ENCODE peak calls at places on chromosomes 11 and 22, in eight cellular contexts. F is Peyer's patch, C is GM12878, U is heart left ventricle, N is foreskin fibroblast, I is NB4, K is H1, W is uterus. V is an unnamed sample.

GRCh38 chr11:86722041-86722440 is 49.6 kb upstream of the ME3 start:
- DNase-seq in I (no peak), K (no peak), F (no peak), W (no peak), N (peak; percentile 48), U (no peak), C (no peak), V (peak; percentile 80)

GRCh38 chr22:49674479-49674830 is 153.2 kb downstream of the BRD1 start:
- DNase-seq in I (no peak), K (no peak), N (no peak), U (no peak), F (no peak), W (peak; percentile 5), C (no peak), V (no peak)

GRCh38 chr22:30863161-30863833 is 105.3 kb downstream of the MORC2 start:
- DNase-seq in N (no peak), U (peak; percentile 17), K (no peak), F (peak; percentile 43), C (no peak), I (no peak), W (no peak), V (peak; percentile 16)

GRCh38 chr11:121550247-121551132 is 97.7 kb upstream of the SORL1-AS1 start:
- DNase-seq in N (no peak), W (no peak), C (no peak), I (no peak), F (no peak), U (no peak), K (no peak), V (no peak)

GRCh38 chr11:127619946-127620345 is 619.4 kb upstream of the KIRREL3 start:
- DNase-seq in K (no peak), N (no peak), F (no peak), C (no peak), U (no peak), W (no peak), I (no peak), V (no peak)

GRCh38 chr11:68164437-68164836 is 43.2 kb upstream of the CHKA start:
- DNase-seq in I (no peak), K (no peak), C (no peak), F (no peak), W (no peak), U (no peak), N (peak; percentile 52), V (peak; percentile 68)

GRCh38 chr22:38429460-38430128 is 25.4 kb downstream of the KCNJ4 start:
- DNase-seq in W (no peak), K (no peak), F (no peak), I (no peak), N (no peak), U (no peak), C (no peak), V (no peak)

GRCh38 chr11:34654491-34655334 is 33.8 kb downstream of the EHF start:
- DNase-seq in W (no peak), C (no peak), U (no peak), I (peak; percentile 56), F (no peak), K (no peak), N (peak; percentile 91), V (peak; percentile 82)

GRCh38 chr11:118200901-118201680 is 23.7 kb downstream of the JAML start:
- DNase-seq in U (no peak), K (no peak), C (no peak), W (no peak), F (no peak), N (no peak), I (no peak), V (no peak)

GRCh38 chr11:83070044-83070877 is 1.4 kb downstream of the RAB30 start:
- DNase-seq in I (no peak), N (peak; percentile 55), F (no peak), W (no peak), U (no peak), C (no peak), K (no peak), V (peak; percentile 71)

GRCh38 chr11:70700453-70700852 is 302.1 kb downstream of the CTTN start:
- DNase-seq in I (no peak), F (peak; percentile 41), N (no peak), C (no peak), U (no peak), K (no peak), W (no peak), V (no peak)

GRCh38 chr11:119491753-119492455 is 68.9 kb upstream of the THY1 start:
- DNase-seq in N (peak; percentile 13), C (no peak), U (no peak), K (no peak), I (no peak), W (no peak), F (no peak), V (peak; percentile 34)

GRCh38 chr11:95084509-95084908 is 5.1 kb upstream of the ENDOD1 start:
- DNase-seq in U (no peak), K (no peak), I (no peak), N (no peak), C (no peak), F (no peak), W (no peak), V (peak; percentile 76)

DNA sequence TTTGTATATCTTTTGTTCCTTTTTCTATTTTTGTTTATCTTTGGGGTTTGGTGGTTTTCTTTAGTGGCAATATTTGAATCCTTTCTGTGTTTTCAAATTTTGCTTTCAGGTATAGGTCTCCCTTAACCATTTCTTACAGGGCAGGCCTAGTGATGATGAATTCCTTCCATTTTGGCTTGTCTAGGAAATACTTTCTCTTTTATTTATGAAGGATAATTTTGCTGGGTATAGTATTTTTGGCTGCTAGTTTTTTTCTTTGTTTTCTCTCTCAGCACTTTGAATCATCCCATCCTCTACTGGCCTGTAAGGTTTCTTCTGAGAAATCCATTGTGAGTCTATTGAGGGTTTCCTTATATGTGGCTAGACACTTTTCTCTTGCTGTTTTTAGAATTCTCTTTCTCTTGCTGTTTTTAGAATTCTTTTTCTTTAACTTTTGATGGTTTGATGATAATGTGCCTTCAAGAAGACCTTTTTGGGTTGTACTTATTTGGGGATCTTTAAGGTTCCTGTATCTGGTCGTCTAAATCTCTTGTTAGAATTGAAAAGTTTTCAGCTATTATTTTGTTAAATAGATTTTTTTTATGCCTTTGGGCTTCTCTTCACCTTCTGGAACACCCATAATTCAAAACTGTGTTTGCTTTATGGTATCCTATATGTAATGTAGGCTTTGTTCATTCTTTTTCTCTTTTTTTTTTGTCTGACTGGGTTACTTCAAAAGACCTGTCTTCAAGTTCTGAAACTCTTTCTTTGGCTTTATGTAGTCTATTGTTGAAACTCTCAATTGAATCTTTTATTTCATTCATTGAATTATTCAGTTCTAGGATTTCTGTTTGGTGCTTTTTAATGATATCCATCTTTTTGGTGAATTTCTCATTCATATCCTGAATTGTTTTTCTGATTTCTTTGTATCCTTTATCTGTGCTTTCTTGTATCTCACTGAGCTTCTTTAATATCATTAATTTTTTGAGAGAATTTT is 24.5 kb downstream of the CFAP300 start:
- DNase-seq in K (no peak), F (no peak), N (no peak), I (no peak), W (no peak), C (no peak), U (no peak), V (no peak)
- H3K4me3 ChIP-seq in K (no peak overlapping the region), F (no peak overlapping the region), N (no peak overlapping the region), I (no peak overlapping the region), W (no peak overlapping the region), C (no peak overlapping the region), U (no peak overlapping the region), V (no peak overlapping the region)

GRCh38 chr22:24559471-24559870 is 3.7 kb downstream of the SNRPD3 start:
- DNase-seq in C (no peak), K (no peak), W (no peak), U (no peak), N (no peak), I (no peak), F (peak; percentile 13), V (no peak)

GRCh38 chr22:24553597-24554315 is 1.2 kb downstream of the GUCD1 start:
- DNase-seq in K (no peak), I (peak; percentile 22), C (no peak), W (no peak), F (peak; percentile 74), N (no peak), U (peak; percentile 31), V (no peak)

GRCh38 chr22:24555160-24555495 is 190 bp upstream of the GUCD1 start:
- DNase-seq in W (peak; percentile 100), I (peak; percentile 98), C (peak; percentile 92), U (peak; percentile 100), K (peak; percentile 99), F (peak; percentile 100), N (peak; percentile 97), V (peak; percentile 97)

GRCh38 chr22:24554316-24555159 is at the start of gene GUCD1:
- DNase-seq in K (no peak), F (peak; percentile 72), W (no peak), C (no peak), U (peak; percentile 31), I (peak; percentile 75), N (no peak), V (peak; percentile 47)

GRCh38 chr22:24555496-24556253 is at the start of gene SNRPD3:
- DNase-seq in K (peak; percentile 56), I (peak; percentile 93), W (peak; percentile 93), C (peak; percentile 59), F (peak; percentile 95), N (peak; percentile 90), U (peak; percentile 94), V (peak; percentile 92)
- TF ChIP-seq CTCF in K (no peak), I (no peak), W (peak; percentile 54), C (no peak), F (peak; percentile 5), N (no peak), U (peak; percentile 22), V (no peak)

GRCh38 chr22:48576333-48577013 is 1251.2 kb downstream of the BRD1 start:
- DNase-seq in I (peak; percentile 24), F (no peak), N (no peak), U (no peak), C (no peak), W (no peak), K (no peak), V (no peak)
- H3K4me3 ChIP-seq in I (no peak overlapping the region), F (peak overlapping the region; percentile 38), N (no peak overlapping the region), U (no peak overlapping the region), C (no peak overlapping the region), W (no peak overlapping the region), K (peak overlapping the region; percentile 69), V (no peak overlapping the region)

GRCh38 chr22:33821290-33821689 is 99.0 kb downstream of the LARGE1 start:
- DNase-seq in C (no peak), K (no peak), U (no peak), W (no peak), I (no peak), N (no peak), F (no peak), V (peak; percentile 28)

GRCh38 chr22:33823552-33823951 is 96.7 kb downstream of the LARGE1 start:
- DNase-seq in I (no peak), F (no peak), K (no peak), N (no peak), C (no peak), U (peak; percentile 38), W (no peak), V (no peak)

DNA sequence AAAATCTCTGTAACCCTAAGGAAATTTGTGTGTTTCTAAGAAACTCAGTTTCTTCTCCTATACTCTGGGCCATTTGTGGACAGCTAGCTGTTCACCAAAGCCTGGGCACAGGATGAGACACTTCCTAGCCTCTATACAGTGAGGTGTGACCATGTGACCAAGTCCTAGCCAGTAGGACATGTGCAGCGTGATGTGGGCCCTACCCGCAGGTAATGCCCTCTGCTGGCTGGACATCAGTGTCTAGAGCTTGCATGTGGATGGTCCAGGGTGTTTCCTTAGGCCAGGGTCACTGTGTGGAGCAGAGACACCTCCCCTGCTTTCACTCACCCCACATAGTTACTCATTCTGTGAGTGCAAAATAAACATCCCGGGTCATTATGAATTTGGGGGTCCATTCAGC is 100.5 kb downstream of the LARGE1 start:
- DNase-seq in K (no peak), F (no peak), C (no peak), N (no peak), U (no peak), W (no peak), I (no peak), V (no peak)
- TF ChIP-seq CTCF in K (no peak), F (no peak), C (no peak), N (no peak), U (no peak), W (no peak), I (no peak), V (no peak)

V was measured in fibroblast of mammary gland.